ENCODE peak calls at places on chromosomes 12 and 14, in four cellular contexts. One of them, this sample, is unnamed.
A peak's percentile ranks its signal among the peaks of the same experiment; 100 is the strongest.

GRCh38 chr12:91023326-91024004 is 18.7 kb upstream of the EPYC start:
- DNase-seq in HTR-8/SVneo: peak; percentile 21
- DNase-seq in fibroblast of mammary gland: peak; percentile 80
- DNase-seq in AG08395: peak; percentile 57
- DNase-seq in this sample: no peak

GRCh38 chr12:16345105-16345504 is 2.3 kb upstream of the MGST1 start:
- DNase-seq in HTR-8/SVneo: no peak
- DNase-seq in fibroblast of mammary gland: no peak
- DNase-seq in AG08395: no peak
- DNase-seq in this sample: no peak

GRCh38 chr12:42933461-42934081 is 344.0 kb upstream of the PRICKLE1 start:
- DNase-seq in HTR-8/SVneo: no peak
- DNase-seq in fibroblast of mammary gland: no peak
- DNase-seq in AG08395: no peak
- DNase-seq in this sample: no peak

GRCh38 chr12:42486407-42486806 is 103.1 kb downstream of the PRICKLE1 start:
- DNase-seq in HTR-8/SVneo: no peak
- DNase-seq in fibroblast of mammary gland: no peak
- DNase-seq in AG08395: no peak
- DNase-seq in this sample: no peak

GRCh38 chr12:11623382-11623781 is 26.1 kb upstream of the ETV6 start:
- DNase-seq in HTR-8/SVneo: no peak
- DNase-seq in fibroblast of mammary gland: no peak
- DNase-seq in AG08395: no peak
- DNase-seq in this sample: no peak

GRCh38 chr14:39025810-39026627 is 77.0 kb downstream of the SEC23A start:
- DNase-seq in HTR-8/SVneo: no peak
- DNase-seq in fibroblast of mammary gland: no peak
- DNase-seq in AG08395: no peak
- DNase-seq in this sample: no peak

GRCh38 chr14:68514611-68515194 is 278.2 kb downstream of the ZFP36L1 start:
- DNase-seq in HTR-8/SVneo: no peak
- DNase-seq in fibroblast of mammary gland: no peak
- DNase-seq in AG08395: no peak
- DNase-seq in this sample: no peak

GRCh38 chr12:87847147-87847546 is 182.1 kb downstream of the C12orf50 start:
- DNase-seq in HTR-8/SVneo: no peak
- DNase-seq in fibroblast of mammary gland: no peak
- DNase-seq in AG08395: no peak
- DNase-seq in this sample: no peak

GRCh38 chr12:50637870-50638481 is 125.9 kb upstream of the ATF1 start:
- DNase-seq in HTR-8/SVneo: no peak
- DNase-seq in fibroblast of mammary gland: peak; percentile 70
- DNase-seq in AG08395: peak; percentile 62
- DNase-seq in this sample: no peak

GRCh38 chr12:119314290-119314689 is 20.2 kb upstream of the CCDC60 start:
- DNase-seq in HTR-8/SVneo: no peak
- DNase-seq in fibroblast of mammary gland: no peak
- DNase-seq in AG08395: no peak
- DNase-seq in this sample: no peak

GRCh38 chr14:48008646-48009045 is 333.2 kb upstream of the MDGA2 start:
- DNase-seq in HTR-8/SVneo: no peak
- DNase-seq in fibroblast of mammary gland: no peak
- DNase-seq in AG08395: no peak
- DNase-seq in this sample: no peak

GRCh38 chr12:105060715-105061378 is 23.4 kb downstream of the ALDH1L2 start:
- DNase-seq in HTR-8/SVneo: no peak
- DNase-seq in fibroblast of mammary gland: no peak
- DNase-seq in AG08395: no peak
- DNase-seq in this sample: no peak

GRCh38 chr12:123741937-123742572 is 20.0 kb upstream of the DNAH10 start:
- DNase-seq in HTR-8/SVneo: no peak
- DNase-seq in fibroblast of mammary gland: no peak
- DNase-seq in AG08395: no peak
- DNase-seq in this sample: no peak

GRCh38 chr12:24078318-24078765 is 128.9 kb upstream of the SOX5 start:
- DNase-seq in HTR-8/SVneo: no peak
- DNase-seq in fibroblast of mammary gland: peak; percentile 28
- DNase-seq in AG08395: no peak
- DNase-seq in this sample: no peak

GRCh38 chr14:69153848-69154208 is 909 bp upstream of the DCAF5 start:
- DNase-seq in HTR-8/SVneo: no peak
- DNase-seq in fibroblast of mammary gland: peak; percentile 37
- DNase-seq in AG08395: peak; percentile 26
- DNase-seq in this sample: peak; percentile 45

GRCh38 chr14:61106627-61107147 is 125.6 kb downstream of the SLC38A6 start:
- DNase-seq in HTR-8/SVneo: no peak
- DNase-seq in fibroblast of mammary gland: peak; percentile 38
- DNase-seq in AG08395: no peak
- DNase-seq in this sample: no peak

GRCh38 chr14:92473947-92474535 is 39.5 kb upstream of the RIN3 start:
- DNase-seq in HTR-8/SVneo: no peak
- DNase-seq in fibroblast of mammary gland: no peak
- DNase-seq in AG08395: no peak
- DNase-seq in this sample: no peak

GRCh38 chr12:100356646-100357223 is at the start of gene SLC17A8:
- DNase-seq in HTR-8/SVneo: no peak
- DNase-seq in fibroblast of mammary gland: no peak
- DNase-seq in AG08395: no peak
- DNase-seq in this sample: peak; percentile 16

GRCh38 chr12:115866909-115867525 is 410.5 kb downstream of the MED13L start:
- DNase-seq in HTR-8/SVneo: peak; percentile 26
- DNase-seq in fibroblast of mammary gland: no peak
- DNase-seq in AG08395: no peak
- DNase-seq in this sample: no peak

GRCh38 chr12:43038991-43039390 is 449.4 kb upstream of the PRICKLE1 start:
- DNase-seq in HTR-8/SVneo: no peak
- DNase-seq in fibroblast of mammary gland: no peak
- DNase-seq in AG08395: no peak
- DNase-seq in this sample: no peak

GRCh38 chr12:79415296-79415695 is 275.5 kb downstream of the PAWR start:
- DNase-seq in HTR-8/SVneo: no peak
- DNase-seq in fibroblast of mammary gland: no peak
- DNase-seq in AG08395: no peak
- DNase-seq in this sample: no peak

GRCh38 chr14:102373110-102373509 is 10.4 kb downstream of the TECPR2 start:
- DNase-seq in HTR-8/SVneo: no peak
- DNase-seq in fibroblast of mammary gland: no peak
- DNase-seq in AG08395: no peak
- DNase-seq in this sample: no peak

GRCh38 chr14:33747749-33748148 is 203.1 kb downstream of the EGLN3 start:
- DNase-seq in HTR-8/SVneo: no peak
- DNase-seq in fibroblast of mammary gland: no peak
- DNase-seq in AG08395: no peak
- DNase-seq in this sample: no peak

GRCh38 chr14:70416322-70416716 is 571 bp downstream of the SYNJ2BP start:
- DNase-seq in HTR-8/SVneo: peak; percentile 51
- DNase-seq in fibroblast of mammary gland: peak; percentile 19
- DNase-seq in AG08395: peak; percentile 30
- DNase-seq in this sample: no peak

GRCh38 chr12:108881953-108882352 is 2.1 kb downstream of the DAO start:
- DNase-seq in HTR-8/SVneo: no peak
- DNase-seq in fibroblast of mammary gland: no peak
- DNase-seq in AG08395: no peak
- DNase-seq in this sample: no peak

GRCh38 chr12:4032906-4033628 is 159.9 kb upstream of the PARP11 start:
- DNase-seq in HTR-8/SVneo: no peak
- DNase-seq in fibroblast of mammary gland: peak; percentile 69
- DNase-seq in AG08395: peak; percentile 43
- DNase-seq in this sample: no peak

GRCh38 chr12:132686831-132687210 is 321 bp downstream of the POLE start:
- DNase-seq in HTR-8/SVneo: no peak
- DNase-seq in fibroblast of mammary gland: no peak
- DNase-seq in AG08395: peak; percentile 17
- DNase-seq in this sample: no peak

GRCh38 chr12:56128669-56129209 is 672 bp downstream of the ESYT1 start:
- DNase-seq in HTR-8/SVneo: no peak
- DNase-seq in fibroblast of mammary gland: no peak
- DNase-seq in AG08395: no peak
- DNase-seq in this sample: no peak

GRCh38 chr12:118136559-118137003 is 657 bp downstream of the PEBP1 start:
- DNase-seq in HTR-8/SVneo: peak; percentile 17
- DNase-seq in fibroblast of mammary gland: peak; percentile 52
- DNase-seq in AG08395: peak; percentile 52
- DNase-seq in this sample: no peak

GRCh38 chr14:104545151-104545931 is 34.2 kb upstream of the C14orf180 start:
- DNase-seq in HTR-8/SVneo: no peak
- DNase-seq in fibroblast of mammary gland: no peak
- DNase-seq in AG08395: no peak
- DNase-seq in this sample: no peak

GRCh38 chr12:90816353-90817089 is 138.5 kb downstream of the CCER1 start:
- DNase-seq in HTR-8/SVneo: no peak
- DNase-seq in fibroblast of mammary gland: peak; percentile 55
- DNase-seq in AG08395: no peak
- DNase-seq in this sample: no peak

GRCh38 chr14:74531467-74531866 is 37.9 kb downstream of the ISCA2 start:
- DNase-seq in HTR-8/SVneo: peak; percentile 60
- DNase-seq in fibroblast of mammary gland: peak; percentile 58
- DNase-seq in AG08395: peak; percentile 43
- DNase-seq in this sample: no peak

GRCh38 chr14:59280961-59281360 is 92.5 kb downstream of the DAAM1 start:
- DNase-seq in HTR-8/SVneo: no peak
- DNase-seq in fibroblast of mammary gland: no peak
- DNase-seq in AG08395: no peak
- DNase-seq in this sample: no peak

GRCh38 chr12:42056130-42056529 is 88.5 kb downstream of the GXYLT1 start:
- DNase-seq in HTR-8/SVneo: no peak
- DNase-seq in fibroblast of mammary gland: no peak
- DNase-seq in AG08395: no peak
- DNase-seq in this sample: no peak

GRCh38 chr14:61661471-61661988 is 33.8 kb upstream of the HIF1A start:
- DNase-seq in HTR-8/SVneo: no peak
- DNase-seq in fibroblast of mammary gland: peak; percentile 65
- DNase-seq in AG08395: no peak
- DNase-seq in this sample: no peak

GRCh38 chr14:70753518-70753953 is 55.8 kb downstream of the MAP3K9 start:
- DNase-seq in HTR-8/SVneo: no peak
- DNase-seq in fibroblast of mammary gland: no peak
- DNase-seq in AG08395: no peak
- DNase-seq in this sample: no peak

This sample was measured in NCI-H1092.